ENCODE peak calls at places on chromosomes 11 and 22, in eight cellular contexts. O is GM12865, K is AG04449, B is bronchial epithelial cell, W is psoas muscle, J is AG04450, T is cardiac muscle cell, G is left lung. Z is an unnamed sample.

GRCh38 chr11:4697583-4697982 is at the start of gene OR51E2:
- DNase-seq in W (no peak), J (peak), B (peak), O (no peak), T (no peak), K (peak), G (no peak), Z (no peak)

GRCh38 chr22:17569971-17570511 is 6.7 kb downstream of the SLC25A18 start:
- DNase-seq in G (no peak), W (no peak), B (no peak), J (no peak), T (peak), O (no peak), K (no peak), Z (no peak)

GRCh38 chr11:120695426-120695825 is 183.9 kb downstream of the GRIK4 start:
- DNase-seq in G (no peak), T (no peak), O (no peak), K (no peak), J (no peak), B (no peak), W (no peak), Z (no peak)

GRCh38 chr11:92211576-92212167 is 12.9 kb upstream of the FAT3 start:
- DNase-seq in W (no peak), B (peak), J (peak), G (no peak), K (no peak), T (peak), O (no peak), Z (no peak)

GRCh38 chr11:86990520-86990919 is 35.3 kb upstream of the FZD4 start:
- DNase-seq in T (peak), W (no peak), G (no peak), J (no peak), B (peak), K (no peak), O (no peak), Z (no peak)

GRCh38 chr11:34416088-34416487 is 22.6 kb upstream of the CAT start:
- DNase-seq in O (no peak), G (no peak), T (no peak), B (no peak), J (no peak), W (no peak), K (no peak), Z (no peak)

GRCh38 chr11:3220101-3220500 is 1.5 kb upstream of the MRGPRG start:
- DNase-seq in T (no peak), O (no peak), J (no peak), G (peak), B (no peak), W (no peak), K (no peak), Z (no peak)

GRCh38 chr22:22999473-22999872 is 70.8 kb upstream of the GNAZ start:
- DNase-seq in G (no peak), K (no peak), B (peak), O (no peak), J (no peak), W (no peak), T (no peak), Z (no peak)

GRCh38 chr11:103907548-103908455 is 128.6 kb upstream of the DDI1 start:
- DNase-seq in T (no peak), B (peak), K (no peak), W (no peak), O (peak), G (no peak), J (no peak), Z (no peak)

GRCh38 chr11:131463609-131464008 is 93.2 kb downstream of the NTM start:
- DNase-seq in O (no peak), T (no peak), G (no peak), K (no peak), W (no peak), J (no peak), B (no peak), Z (no peak)

GRCh38 chr22:25235547-25236290 is 16.3 kb downstream of the CRYBB2 start:
- DNase-seq in T (peak), O (peak), B (peak), J (peak), K (no peak), W (peak), G (peak), Z (peak)

GRCh38 chr22:29674121-29674520 is 45.7 kb upstream of the CABP7 start:
- DNase-seq in G (no peak), O (no peak), W (no peak), J (no peak), T (no peak), K (no peak), B (no peak), Z (no peak)

GRCh38 chr11:2555376-2555775 is 110.6 kb downstream of the KCNQ1 start:
- DNase-seq in B (no peak), T (no peak), W (no peak), J (no peak), K (no peak), G (no peak), O (no peak), Z (no peak)

GRCh38 chr11:45807792-45808238 is 2.9 kb downstream of the SLC35C1 start:
- DNase-seq in G (no peak), T (no peak), K (no peak), B (no peak), O (no peak), J (no peak), W (no peak), Z (no peak)

GRCh38 chr11:120137611-120138521 is at the start of gene TRIM29:
- DNase-seq in T (no peak), W (no peak), K (no peak), J (no peak), O (no peak), G (no peak), B (peak), Z (peak)

GRCh38 chr22:30829901-30830550 is 135.4 kb downstream of the OSBP2 start:
- DNase-seq in G (no peak), W (no peak), J (peak), O (no peak), K (peak), T (no peak), B (peak), Z (no peak)

GRCh38 chr22:20062766-20063083 is 17.3 kb upstream of the DGCR8 start:
- DNase-seq in G (no peak), J (no peak), B (peak), T (no peak), O (no peak), K (no peak), W (no peak), Z (no peak)

GRCh38 chr11:69887841-69888670 is 68.8 kb upstream of the FGF3 start:
- DNase-seq in G (peak), J (no peak), B (no peak), W (peak), O (no peak), T (no peak), K (no peak), Z (no peak)

GRCh38 chr11:28628412-28628811 is 520.2 kb downstream of the METTL15 start:
- DNase-seq in B (no peak), W (no peak), G (no peak), J (no peak), T (no peak), K (no peak), O (no peak), Z (no peak)

GRCh38 chr11:8251767-8252295 is 11.8 kb downstream of the LMO1 start:
- DNase-seq in G (no peak), W (no peak), O (no peak), B (no peak), T (no peak), K (no peak), J (no peak), Z (peak)

GRCh38 chr22:48084041-48084748 is 1321.7 kb downstream of the TBC1D22A start:
- DNase-seq in W (no peak), O (peak), G (no peak), J (no peak), B (no peak), T (no peak), K (no peak), Z (no peak)

GRCh38 chr11:133936136-133936535 is 20.6 kb downstream of the IGSF9B start:
- DNase-seq in O (no peak), K (no peak), W (no peak), B (no peak), J (no peak), T (no peak), G (peak), Z (no peak)

GRCh38 chr11:111413849-111414248 is 34.8 kb upstream of the POU2AF1 start:
- DNase-seq in O (peak), W (no peak), J (no peak), K (no peak), G (no peak), T (no peak), B (no peak), Z (no peak)

GRCh38 chr22:20422965-20423635 is 14.5 kb downstream of the SCARF2 start:
- DNase-seq in W (peak), J (no peak), O (no peak), K (no peak), B (no peak), T (no peak), G (peak), Z (no peak)

GRCh38 chr11:122197055-122197987 is 81.3 kb upstream of the BLID start:
- DNase-seq in O (no peak), T (no peak), K (peak), B (peak), W (no peak), G (no peak), J (peak), Z (no peak)

GRCh38 chr11:23730307-23730998 is 766.4 kb upstream of the LUZP2 start:
- DNase-seq in G (peak), J (no peak), W (no peak), K (no peak), B (no peak), O (no peak), T (no peak), Z (no peak)

GRCh38 chr11:104001474-104001873 is 35.0 kb upstream of the DDI1 start:
- DNase-seq in K (no peak), W (no peak), G (no peak), B (no peak), T (no peak), J (peak), O (no peak), Z (no peak)

GRCh38 chr11:124863137-124863825 is 2.0 kb upstream of the ROBO3 start:
- DNase-seq in W (no peak), B (no peak), T (peak), J (no peak), K (no peak), O (no peak), G (peak), Z (peak)

GRCh38 chr11:77035580-77035979 is 1.4 kb downstream of the B3GNT6 start:
- DNase-seq in T (no peak), B (peak), O (no peak), K (no peak), G (no peak), J (no peak), W (no peak), Z (no peak)

GRCh38 chr22:26624788-26625187 is 3.0 kb downstream of the CRYBA4 start:
- DNase-seq in W (no peak), G (no peak), O (no peak), B (no peak), K (no peak), J (no peak), T (no peak), Z (no peak)

GRCh38 chr22:22711532-22711913 is 67.1 kb downstream of the GGTLC2 start:
- DNase-seq in T (no peak), B (no peak), G (no peak), J (no peak), K (no peak), O (no peak), W (no peak), Z (no peak)

GRCh38 chr11:20443596-20443995 is 56.1 kb downstream of the PRMT3 start:
- DNase-seq in W (no peak), B (peak), G (no peak), O (peak), J (no peak), T (peak), K (no peak), Z (no peak)

DNA sequence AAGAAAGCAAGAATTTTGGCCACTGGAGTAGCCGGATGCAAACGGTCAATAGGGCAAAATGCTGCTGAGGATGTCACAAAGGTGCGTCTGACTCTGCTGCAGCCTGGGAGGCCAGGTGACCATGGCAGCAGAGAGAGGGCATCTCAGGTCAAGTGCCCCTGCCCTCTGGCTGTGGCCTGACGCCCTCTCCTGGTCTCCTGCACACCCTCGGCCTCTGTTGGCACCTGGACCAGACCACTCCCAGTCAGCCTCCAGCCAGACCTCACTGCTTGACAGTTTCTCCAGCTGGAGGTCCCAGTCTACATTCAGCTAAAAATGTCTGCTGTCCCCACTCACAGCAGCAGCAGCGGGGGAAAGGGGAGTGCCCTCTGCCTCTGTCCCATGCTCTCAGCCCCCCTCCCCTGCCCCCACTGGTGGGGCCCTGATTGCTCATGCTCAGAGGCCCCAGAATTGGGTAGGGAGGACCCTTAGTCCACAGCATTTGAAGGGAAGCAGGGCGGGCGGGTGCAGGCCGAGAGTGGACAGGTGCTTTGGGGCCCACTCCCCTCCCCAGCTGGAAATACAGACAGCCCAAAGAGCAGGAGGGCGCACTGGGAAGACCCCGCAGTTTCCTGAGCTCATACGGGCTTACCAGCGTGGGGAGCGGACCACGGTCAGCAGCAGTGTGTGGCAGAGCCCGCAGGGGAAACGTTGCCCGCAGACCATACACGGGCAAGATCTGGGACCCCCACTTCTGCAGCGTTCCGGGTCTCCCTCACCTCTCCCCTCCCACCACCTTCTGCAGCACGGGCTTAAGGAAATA is 1.6 kb upstream of the BRSK2 start:
- DNase-seq in J (no peak), B (no peak), W (peak), K (no peak), T (peak), G (peak), O (no peak), Z (peak)
- TF ChIP-seq CTCF in J (no peak), B (no peak), W (no peak), K (no peak), T (no peak), G (no peak), O (peak), Z (no peak)

GRCh38 chr11:61460986-61461385 is 31.1 kb downstream of the SDHAF2 start:
- DNase-seq in O (no peak), J (no peak), W (peak), T (no peak), K (no peak), G (no peak), B (no peak), Z (no peak)
- TF ChIP-seq CTCF in O (no peak), J (no peak), W (peak), T (peak), K (no peak), G (no peak), B (no peak), Z (no peak)

GRCh38 chr22:49789289-49790141 is 38.2 kb downstream of the BRD1 start:
- DNase-seq in G (peak), B (no peak), K (no peak), J (no peak), T (no peak), O (no peak), W (peak), Z (no peak)
- TF ChIP-seq CTCF in G (no peak), B (no peak), K (no peak), J (no peak), T (no peak), O (no peak), W (no peak), Z (no peak)

GRCh38 chr11:67252831-67253239 is 13.4 kb upstream of the GRK2 start:
- DNase-seq in T (peak), O (peak), K (no peak), B (peak), W (peak), G (no peak), J (no peak), Z (no peak)
- TF ChIP-seq CTCF in T (peak), O (peak), K (peak), B (peak), W (no peak), G (no peak), J (peak), Z (no peak)

GRCh38 chr11:79570104-79570503 is 129.3 kb upstream of the TENM4 start:
- DNase-seq in G (no peak), T (no peak), J (no peak), O (no peak), W (no peak), K (no peak), B (no peak), Z (no peak)

GRCh38 chr11:79561496-79561895 is 120.7 kb upstream of the TENM4 start:
- DNase-seq in T (no peak), J (no peak), W (no peak), K (no peak), B (no peak), O (no peak), G (no peak), Z (no peak)

GRCh38 chr11:79564288-79564925 is 123.6 kb upstream of the TENM4 start:
- DNase-seq in B (peak), W (no peak), J (no peak), K (no peak), G (peak), O (no peak), T (no peak), Z (no peak)
- TF ChIP-seq CTCF in B (no peak), W (no peak), J (no peak), K (no peak), G (no peak), O (no peak), T (no peak), Z (no peak)

GRCh38 chr22:42820075-42820763 is 36.9 kb downstream of the ARFGAP3 start:
- DNase-seq in G (no peak), O (peak), B (peak), T (peak), W (no peak), J (peak), K (peak), Z (no peak)
- TF ChIP-seq CTCF in G (no peak), O (peak), B (peak), T (peak), W (peak), J (peak), K (peak), Z (peak)

DNA sequence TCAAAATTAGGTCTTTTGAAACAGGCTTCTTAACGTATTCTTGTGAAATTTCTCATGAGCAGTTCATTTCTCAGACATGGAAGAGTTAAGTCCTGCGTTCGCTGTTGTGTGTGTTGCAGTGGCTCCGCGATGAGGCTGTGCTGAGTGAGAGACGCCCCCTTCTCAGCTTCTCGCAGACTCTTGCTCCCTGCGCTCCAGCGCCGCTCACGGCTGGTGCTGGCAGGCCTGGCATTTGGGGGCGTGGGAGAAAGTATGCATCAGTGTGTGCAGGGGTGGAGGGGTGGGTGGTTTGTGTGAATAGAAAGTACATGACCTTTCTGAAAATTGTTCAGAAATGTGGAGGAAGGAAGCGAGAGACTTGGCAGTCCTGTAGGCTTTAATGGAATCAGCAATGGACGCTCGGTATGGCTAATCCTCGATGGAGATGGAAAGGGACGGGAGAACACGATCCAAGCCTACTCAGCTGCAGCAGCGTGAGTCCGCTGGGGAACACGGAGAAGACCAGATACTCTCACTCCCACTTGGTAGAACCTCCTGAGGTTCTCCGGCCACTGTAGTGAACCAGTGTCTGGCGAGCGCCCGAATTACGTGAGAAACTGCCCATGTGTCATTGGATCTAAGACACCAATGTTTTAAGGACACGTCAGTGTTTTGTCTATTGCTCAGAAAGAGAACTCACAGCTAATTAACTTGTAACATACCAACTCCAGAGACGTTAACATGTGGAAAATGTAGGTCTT is 5.9 kb downstream of the TAB1 start:
- DNase-seq in W (peak), G (peak), J (no peak), O (no peak), T (peak), K (no peak), B (no peak), Z (no peak)
- TF ChIP-seq CTCF in W (no peak), G (no peak), J (peak), O (no peak), T (peak), K (no peak), B (no peak), Z (no peak)

DNA sequence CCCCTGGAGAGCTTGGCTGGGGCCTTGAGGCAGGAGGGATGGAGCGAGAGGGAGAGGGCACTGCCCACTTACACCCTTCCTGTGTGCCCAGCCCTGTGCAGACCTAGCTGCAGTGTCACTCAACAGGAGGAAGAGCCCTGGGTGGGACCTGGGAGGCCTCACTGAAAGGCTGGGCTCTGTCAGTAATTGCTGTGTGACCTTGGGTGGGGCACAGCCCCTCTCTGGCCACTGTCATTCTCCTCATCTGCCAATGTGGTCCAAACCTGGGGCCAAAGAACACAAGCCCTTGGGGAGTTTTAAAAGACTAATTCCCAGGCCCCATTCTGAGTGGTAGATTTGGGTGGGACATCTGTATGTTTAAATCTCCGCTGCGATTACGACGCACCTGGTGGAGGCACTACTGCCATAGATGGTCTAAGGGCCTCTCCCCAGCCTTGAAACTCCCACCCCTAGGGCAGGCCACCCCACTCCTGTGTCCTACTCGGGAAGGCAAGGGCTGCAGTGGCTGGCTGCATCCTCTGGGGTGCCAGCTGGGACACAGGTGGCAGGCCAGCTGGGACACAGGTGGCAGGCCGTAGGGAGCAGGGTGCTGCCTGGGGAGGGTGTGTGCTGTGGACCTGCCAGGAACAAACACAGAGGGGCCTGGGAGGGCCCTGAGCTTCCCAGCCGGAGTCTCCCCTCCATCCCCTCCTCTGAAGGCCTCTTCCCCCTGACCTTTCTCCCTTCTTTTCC is 12.3 kb upstream of the SOX10 start:
- DNase-seq in O (no peak), G (no peak), T (no peak), K (no peak), W (no peak), B (no peak), J (no peak), Z (no peak)
- TF ChIP-seq CTCF in O (peak), G (no peak), T (no peak), K (no peak), W (no peak), B (no peak), J (no peak), Z (no peak)

Z was measured in mesothelial cell of epicardium.